ENCODE peak calls at places on chromosome 7, in four cellular contexts. F, T, J and A are unnamed samples.

GRCh38 chr7:48035301-48035966 is at the start of gene C7orf57:
- DNase-seq in T (peak; percentile 95), J (peak; percentile 96), F (peak; percentile 95), A (peak; percentile 86)

GRCh38 chr7:157674027-157674714 is 337.4 kb downstream of the DNAJB6 start:
- DNase-seq in F (no peak), J (no peak), T (no peak), A (no peak)

GRCh38 chr7:77830649-77831355 is 32.2 kb downstream of the PHTF2 start:
- DNase-seq in T (no peak), J (no peak), F (no peak), A (no peak)

GRCh38 chr7:149859881-149860280 is 13.9 kb upstream of the ATP6V0E2 start:
- DNase-seq in J (no peak), F (no peak), T (no peak), A (no peak)

GRCh38 chr7:78226059-78226658 is 427.6 kb downstream of the PHTF2 start:
- DNase-seq in J (peak; percentile 31), F (peak; percentile 81), T (no peak), A (no peak)

GRCh38 chr7:40753455-40753854 is 618.6 kb downstream of the SUGCT start:
- DNase-seq in T (no peak), F (no peak), J (no peak), A (no peak)

GRCh38 chr7:78020874-78021249 is 222.3 kb downstream of the PHTF2 start:
- DNase-seq in F (no peak), T (no peak), J (peak; percentile 21), A (no peak)

GRCh38 chr7:150755473-150756099 is 18.4 kb downstream of the GIMAP5 start:
- DNase-seq in F (no peak), J (no peak), T (no peak), A (peak; percentile 84)

GRCh38 chr7:95693551-95694333 is 78.6 kb upstream of the DYNC1I1 start:
- DNase-seq in J (no peak), T (no peak), F (no peak), A (no peak)

GRCh38 chr7:69360913-69361312 is 237.4 kb upstream of the AUTS2 start:
- DNase-seq in J (no peak), F (no peak), T (no peak), A (no peak)
- H3K4me3 ChIP-seq in J (no peak overlapping the region), F (no peak overlapping the region), T (no peak overlapping the region), A (no peak overlapping the region)

GRCh38 chr7:13017881-13018280 is 330.4 kb downstream of the ARL4A start:
- DNase-seq in T (no peak), F (peak; percentile 43), J (peak; percentile 15), A (no peak)
- H3K4me3 ChIP-seq in T (no peak overlapping the region), F (peak overlapping the region; percentile 35), J (no peak overlapping the region), A (no peak overlapping the region)

GRCh38 chr7:129831424-129832058 is 121.2 kb downstream of the UBE2H start:
- DNase-seq in J (peak; percentile 89), F (peak; percentile 67), T (no peak), A (no peak)

GRCh38 chr7:129828078-129828762 is 124.5 kb downstream of the UBE2H start:
- DNase-seq in F (no peak), J (no peak), T (no peak), A (no peak)

GRCh38 chr7:129830949-129831348 is 121.8 kb downstream of the UBE2H start:
- DNase-seq in J (no peak), F (no peak), T (no peak), A (no peak)

GRCh38 chr7:129828989-129829676 is 123.6 kb downstream of the UBE2H start:
- DNase-seq in T (no peak), J (no peak), F (peak; percentile 44), A (no peak)

GRCh38 chr7:129829677-129830631 is 122.8 kb downstream of the UBE2H start:
- DNase-seq in J (peak; percentile 90), T (peak; percentile 69), F (peak; percentile 92), A (peak; percentile 55)
- H3K4me3 ChIP-seq in J (peak overlapping the region; percentile 62), T (no peak overlapping the region), F (no peak overlapping the region), A (no peak overlapping the region)

DNA sequence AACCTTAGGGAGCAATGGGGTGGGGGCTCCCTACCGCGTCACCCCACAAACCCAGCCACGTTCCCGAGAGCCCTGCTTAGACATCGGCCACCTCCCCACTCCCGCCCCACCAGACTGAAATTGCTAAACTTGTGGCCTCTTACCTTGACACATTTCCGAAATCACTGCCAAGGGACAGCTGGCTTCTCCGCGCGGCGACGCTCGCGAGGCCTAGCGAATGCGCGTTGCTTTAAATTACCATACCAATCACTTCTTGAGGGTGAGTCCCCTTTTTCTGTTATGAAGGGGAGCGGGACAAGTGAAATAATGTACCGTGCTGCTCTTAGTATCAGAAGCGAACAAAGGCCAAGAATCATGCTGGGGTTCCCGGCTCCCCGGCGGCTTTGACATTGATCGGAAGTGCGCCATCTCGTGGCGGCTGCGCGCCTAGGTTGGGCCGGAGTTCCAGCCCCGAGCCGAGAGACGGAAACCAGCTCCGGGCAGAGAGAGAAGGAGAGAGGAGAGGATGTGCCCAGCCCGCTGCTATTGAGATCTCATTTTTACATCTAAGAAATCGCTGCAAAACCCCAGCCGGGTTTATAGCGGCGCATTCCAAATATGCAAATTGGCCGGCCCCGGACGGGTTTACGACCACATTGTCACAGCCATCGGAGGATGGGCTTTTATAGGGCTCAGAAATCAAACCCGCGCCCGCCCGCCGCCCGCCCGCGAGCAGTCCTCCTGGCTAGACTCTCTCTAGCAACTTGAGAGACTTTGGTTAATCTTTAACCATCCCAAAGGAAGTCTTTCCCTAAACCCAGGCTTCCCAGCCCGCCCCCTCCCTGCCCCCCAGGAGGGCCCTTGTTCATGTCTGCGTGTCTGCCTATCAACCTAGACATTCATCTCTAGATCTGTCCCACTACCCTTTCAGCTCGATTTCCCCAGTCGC is 5.3 kb downstream of the HOXA11 start:
- DNase-seq in J (peak; percentile 70), T (peak; percentile 52), F (peak; percentile 62), A (no peak)
- H3K4me3 ChIP-seq in J (peak overlapping the region; percentile 80), T (no peak overlapping the region), F (no peak overlapping the region), A (no peak overlapping the region)

GRCh38 chr7:101804087-101804631 is 13.3 kb upstream of the CUX1 start:
- DNase-seq in T (peak; percentile 35), J (no peak), F (peak; percentile 61), A (no peak)

GRCh38 chr7:101803203-101804086 is 14.0 kb upstream of the CUX1 start:
- DNase-seq in T (no peak), F (no peak), J (no peak), A (no peak)

DNA sequence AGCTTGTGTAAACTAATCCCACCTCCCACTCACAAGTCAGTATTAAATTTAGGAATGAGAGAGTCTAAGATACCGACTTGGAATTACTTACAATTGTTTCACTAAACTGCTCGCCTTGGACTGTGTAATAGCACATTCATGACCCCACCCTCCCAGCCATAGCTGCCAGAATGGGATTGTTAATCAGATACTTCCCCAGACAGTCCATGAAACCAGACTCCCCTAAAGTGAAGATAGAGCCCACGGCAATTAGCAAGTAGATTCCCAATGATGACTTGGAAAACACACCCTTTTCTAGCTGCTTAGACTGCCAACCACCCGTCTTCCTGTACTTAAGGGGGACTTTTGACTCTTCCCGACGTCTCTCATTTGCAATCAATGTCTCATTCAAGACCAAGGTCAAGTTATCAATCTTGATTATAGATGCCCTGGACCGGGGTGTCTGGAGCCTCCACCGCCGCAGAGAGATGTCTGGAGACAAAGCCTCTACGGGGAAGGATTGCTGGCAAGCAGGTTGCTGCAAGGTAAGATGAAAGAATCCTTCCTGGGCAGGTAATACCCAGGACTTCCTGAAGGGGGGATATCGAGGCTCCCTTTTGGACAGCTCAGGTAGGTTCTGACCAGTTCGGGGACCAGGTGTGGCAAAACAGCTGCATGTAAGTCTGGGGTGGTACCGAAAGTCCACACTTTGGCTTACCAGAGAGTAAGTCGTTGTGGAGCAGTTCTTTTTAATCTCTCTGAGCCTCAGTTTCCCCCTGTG is 12.6 kb upstream of the CUX1 start:
- DNase-seq in F (peak; percentile 45), J (peak; percentile 37), T (no peak), A (peak; percentile 15)
- H3K4me3 ChIP-seq in F (no peak overlapping the region), J (no peak overlapping the region), T (no peak overlapping the region), A (no peak overlapping the region)

DNA sequence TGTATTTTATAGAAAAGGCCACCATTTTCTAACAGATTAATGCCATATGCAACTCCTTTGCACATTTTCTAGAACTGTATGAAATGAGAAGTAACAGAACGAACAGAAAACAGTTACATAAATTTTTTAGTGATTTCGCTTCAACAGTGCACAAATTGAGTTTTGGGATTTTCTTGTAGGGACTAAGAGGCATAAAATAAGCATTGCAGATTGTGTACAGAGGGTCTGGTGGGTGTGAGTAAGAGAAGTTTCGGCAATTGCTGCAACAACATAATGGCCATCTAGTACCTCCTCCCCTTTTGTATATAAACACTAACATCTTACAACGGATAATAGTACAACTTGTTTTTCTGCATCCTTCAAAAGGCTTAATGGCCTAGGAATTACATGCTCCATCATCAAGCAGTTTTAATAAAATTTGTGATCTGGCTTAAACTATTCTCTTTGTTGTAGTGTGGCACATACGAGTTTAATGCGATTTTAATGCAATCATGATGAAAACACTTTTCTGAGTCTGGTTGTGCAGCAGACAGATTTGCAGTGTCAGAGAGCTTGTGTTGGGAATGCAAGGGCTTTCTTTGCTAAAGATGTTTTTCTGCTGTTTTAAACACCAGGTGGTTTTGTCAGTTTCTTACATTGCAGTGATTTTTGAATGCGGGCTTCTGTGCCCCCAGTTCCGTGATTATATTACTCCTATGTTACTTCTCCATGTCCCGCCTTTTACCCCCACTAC is 2.9 kb downstream of the GLCCI1 start:
- DNase-seq in T (no peak), J (no peak), F (no peak), A (no peak)
- H3K4me3 ChIP-seq in T (no peak overlapping the region), J (peak overlapping the region; percentile 86), F (peak overlapping the region; percentile 93), A (peak overlapping the region; percentile 79)

GRCh38 chr7:94297397-94297838 is 97.3 kb upstream of the COL1A2 start:
- DNase-seq in F (no peak), J (peak; percentile 95), T (peak; percentile 38), A (no peak)

GRCh38 chr7:94298943-94299342 is 95.8 kb upstream of the COL1A2 start:
- DNase-seq in F (no peak), T (no peak), J (peak; percentile 84), A (no peak)

GRCh38 chr7:94300176-94300835 is 94.4 kb upstream of the COL1A2 start:
- DNase-seq in J (no peak), F (no peak), T (no peak), A (no peak)

GRCh38 chr7:94303736-94304135 is 91.0 kb upstream of the COL1A2 start:
- DNase-seq in F (no peak), T (no peak), J (peak; percentile 97), A (no peak)

DNA sequence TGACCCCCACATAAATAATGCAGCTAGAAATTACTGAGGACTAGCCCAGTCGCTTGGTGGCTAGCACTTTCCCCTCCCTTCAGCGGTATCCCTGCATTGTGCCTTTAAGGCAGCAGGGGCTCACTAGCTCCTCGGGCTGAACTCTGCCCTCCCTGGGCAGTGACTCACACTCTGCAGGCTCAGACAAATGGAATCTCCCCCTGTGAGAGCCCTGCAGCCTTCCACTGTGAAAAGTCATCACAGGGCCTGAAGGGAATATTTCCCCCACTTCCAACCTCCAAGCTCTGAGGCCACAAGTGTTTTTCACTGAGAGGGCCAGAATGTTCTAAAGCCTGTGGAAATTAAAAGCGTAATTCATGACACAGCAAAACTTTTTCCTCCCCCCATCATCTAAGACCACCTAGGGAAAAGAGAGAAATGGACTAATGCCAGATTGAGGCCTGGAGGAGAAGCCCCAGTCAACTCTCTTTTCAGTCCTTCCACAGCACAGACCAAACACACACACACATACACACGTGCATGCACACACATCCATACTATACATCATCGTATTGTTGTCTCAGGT is 93.6 kb upstream of the COL1A2 start:
- DNase-seq in F (peak; percentile 80), T (peak; percentile 32), J (peak; percentile 97), A (no peak)
- H3K4me3 ChIP-seq in F (no peak overlapping the region), T (no peak overlapping the region), J (peak overlapping the region; percentile 71), A (no peak overlapping the region)

GRCh38 chr7:44104880-44105771 is 981 bp downstream of the AEBP1 start:
- DNase-seq in T (no peak), J (peak; percentile 79), F (peak; percentile 51), A (no peak)
- H3K4me3 ChIP-seq in T (peak overlapping the region; percentile 34), J (peak overlapping the region; percentile 76), F (peak overlapping the region; percentile 54), A (no peak overlapping the region)